ENCODE peak calls at places on chromosomes 11 and 22, in eight cellular contexts. V is tibial nerve, N is pancreas, Q is neural crest cell, P is esophagus squamous epithelium, O is RWPE1, Z is lower leg skin, T is astrocyte of the cerebellum. C is an unnamed sample.

GRCh38 chr11:47854667-47855066 is 6.5 kb upstream of the NUP160 start:
- DNase-seq in Z (no peak), P (no peak), V (no peak), O (no peak), Q (no peak), N (no peak), T (no peak), C (no peak)

GRCh38 chr11:59705281-59705680 is 8.4 kb downstream of the OR10V1 start:
- DNase-seq in N (no peak), Z (no peak), O (no peak), Q (no peak), P (no peak), V (no peak), T (no peak), C (no peak)

GRCh38 chr11:394034-394857 is at the start of gene PKP3:
- DNase-seq in T (no peak), V (no peak), Z (no peak), P (no peak), N (peak; percentile 88), O (peak; percentile 91), Q (no peak), C (peak; percentile 90)

GRCh38 chr11:128690746-128691091 is 3.2 kb upstream of the FLI1 start:
- DNase-seq in Z (peak; percentile 85), V (no peak), P (no peak), N (no peak), O (no peak), Q (no peak), T (no peak), C (peak; percentile 69)

GRCh38 chr22:45413368-45414211 is at the start of the genes RIBC2 and SMC1B:
- DNase-seq in Q (peak; percentile 73), N (peak; percentile 83), O (peak; percentile 53), V (peak; percentile 35), Z (peak; percentile 93), P (no peak), T (peak; percentile 50), C (peak; percentile 93)

GRCh38 chr11:19191530-19192169 is 10.1 kb downstream of the CSRP3 start:
- DNase-seq in P (no peak), T (no peak), N (no peak), Q (no peak), O (no peak), V (no peak), Z (no peak), C (no peak)

GRCh38 chr11:68890490-68891231 is 13.0 kb downstream of the MRPL21 start:
- DNase-seq in Z (peak; percentile 97), O (no peak), P (no peak), T (peak; percentile 74), V (peak; percentile 84), Q (no peak), N (no peak), C (peak; percentile 55)

GRCh38 chr11:118660646-118661424 is 18.6 kb downstream of the TREH start:
- DNase-seq in Z (peak; percentile 84), Q (no peak), T (no peak), P (no peak), O (no peak), N (no peak), V (no peak), C (no peak)

GRCh38 chr22:49229483-49230193 is 598.0 kb downstream of the BRD1 start:
- DNase-seq in V (no peak), O (no peak), T (no peak), Z (no peak), N (no peak), P (no peak), Q (no peak), C (no peak)

GRCh38 chr22:25777870-25778269 is 35.9 kb downstream of the MYO18B start:
- DNase-seq in N (no peak), T (peak; percentile 29), V (no peak), Z (no peak), Q (peak; percentile 14), P (no peak), O (peak; percentile 20), C (no peak)
- TF ChIP-seq CTCF in N (no peak), T (peak; percentile 54), V (no peak), Z (no peak), Q (peak; percentile 42), P (no peak), O (peak; percentile 14), C (peak; percentile 41)

GRCh38 chr11:64285885-64286800 is 495 bp downstream of the GPR137 start:
- DNase-seq in N (peak; percentile 75), P (no peak), Z (no peak), O (no peak), Q (no peak), T (no peak), V (no peak), C (no peak)
- TF ChIP-seq CTCF in N (no peak), P (no peak), Z (no peak), O (no peak), Q (no peak), T (no peak), V (no peak), C (no peak)

GRCh38 chr22:26377170-26377825 is 51.8 kb upstream of the ASPHD2 start:
- DNase-seq in P (no peak), Z (no peak), N (no peak), Q (no peak), O (no peak), T (no peak), V (no peak), C (peak; percentile 60)
- TF ChIP-seq CTCF in P (no peak), Z (no peak), N (no peak), Q (no peak), O (no peak), T (peak; percentile 22), V (no peak), C (peak; percentile 32)

GRCh38 chr22:37273846-37274225 is 8.5 kb upstream of the CYTH4 start:
- DNase-seq in O (no peak), V (no peak), P (no peak), T (no peak), Q (no peak), N (no peak), Z (no peak), C (no peak)

GRCh38 chr22:37275134-37275533 is 7.2 kb upstream of the CYTH4 start:
- DNase-seq in V (no peak), T (no peak), O (no peak), N (no peak), P (no peak), Z (no peak), Q (no peak), C (peak; percentile 37)

GRCh38 chr22:37274380-37274862 is 7.9 kb upstream of the CYTH4 start:
- DNase-seq in N (no peak), P (no peak), O (no peak), Q (no peak), Z (peak; percentile 90), V (no peak), T (no peak), C (no peak)

GRCh38 chr22:37270928-37271650 is 11.2 kb upstream of the CYTH4 start:
- DNase-seq in Q (no peak), Z (no peak), O (no peak), T (no peak), N (no peak), V (no peak), P (no peak), C (peak; percentile 38)

DNA sequence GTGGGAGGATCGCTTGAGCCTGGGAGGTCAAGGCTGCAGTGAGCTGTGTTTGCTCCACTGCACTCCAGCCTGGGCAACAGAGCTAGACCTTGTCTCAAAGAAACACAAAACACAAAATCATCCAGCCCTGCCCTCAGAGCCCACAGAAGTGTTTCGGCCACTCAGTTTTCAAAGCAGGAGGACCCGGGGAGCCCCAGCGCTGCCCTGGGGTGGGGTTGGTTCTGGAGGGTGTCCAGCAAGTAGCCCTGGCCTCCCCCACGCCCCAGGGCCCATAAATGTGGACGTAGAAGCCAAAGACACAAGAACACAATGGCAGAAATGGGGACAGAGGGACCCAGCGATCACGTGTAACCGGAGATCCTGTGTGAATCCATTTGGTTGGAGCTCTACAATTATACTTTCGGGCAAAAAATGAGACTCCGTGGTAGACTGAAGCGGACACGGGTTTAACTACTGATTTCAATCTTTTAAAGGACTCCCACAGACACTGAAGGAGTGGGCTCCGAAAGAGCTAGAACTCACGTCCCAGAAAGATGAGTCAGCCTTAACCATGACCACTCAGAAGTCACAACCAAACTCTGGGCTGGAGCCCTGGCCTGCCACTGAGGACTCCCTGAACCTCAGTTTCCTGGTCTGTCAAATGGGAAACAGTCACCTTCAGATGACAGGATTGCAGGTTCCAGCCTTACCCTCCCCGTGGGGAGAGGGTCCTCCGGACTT is 9.0 kb upstream of the CYTH4 start:
- DNase-seq in Z (no peak), N (no peak), O (no peak), P (no peak), T (peak; percentile 40), Q (no peak), V (no peak), C (no peak)
- TF ChIP-seq CTCF in Z (no peak), N (no peak), O (no peak), P (no peak), T (no peak), Q (no peak), V (no peak), C (no peak)

GRCh38 chr11:13603661-13604060 is 64.8 kb upstream of the FAR1 start:
- DNase-seq in T (no peak), P (no peak), Z (no peak), Q (no peak), O (no peak), V (no peak), N (no peak), C (no peak)

GRCh38 chr11:13606701-13607100 is 61.8 kb upstream of the FAR1 start:
- DNase-seq in Z (no peak), P (no peak), Q (no peak), O (no peak), V (no peak), N (no peak), T (no peak), C (peak; percentile 74)

DNA sequence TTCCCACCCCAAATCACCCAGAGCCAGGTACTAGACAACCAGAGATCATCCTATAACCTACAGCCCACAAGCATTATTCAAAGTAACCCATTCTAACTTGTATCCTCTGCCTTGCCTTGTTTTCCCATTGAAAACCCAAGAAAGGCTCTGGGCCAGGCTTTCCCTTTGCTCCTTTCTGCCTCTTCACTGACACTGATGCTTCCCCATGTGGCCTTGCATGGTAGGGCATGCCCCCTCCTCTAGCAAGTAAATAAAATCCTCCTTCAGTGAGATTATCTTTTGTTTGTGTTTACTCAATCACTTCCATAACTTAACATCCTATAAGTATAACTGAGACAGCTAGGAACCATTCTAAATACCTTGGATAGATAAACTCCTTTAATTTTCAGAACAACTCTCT is 65.6 kb upstream of the FAR1 start:
- DNase-seq in V (no peak), P (no peak), N (no peak), T (no peak), O (no peak), Z (no peak), Q (no peak), C (peak; percentile 59)
- TF ChIP-seq CTCF in V (no peak), P (no peak), N (no peak), T (no peak), O (no peak), Z (no peak), Q (no peak), C (peak; percentile 70)

GRCh38 chr11:90635145-90635544 is 412.3 kb upstream of the CHORDC1 start:
- DNase-seq in N (no peak), Q (no peak), Z (no peak), O (no peak), V (no peak), T (no peak), P (no peak), C (no peak)

GRCh38 chr11:90635886-90636285 is 413.0 kb upstream of the CHORDC1 start:
- DNase-seq in Q (no peak), T (no peak), V (no peak), O (no peak), P (no peak), Z (no peak), N (no peak), C (no peak)

GRCh38 chr11:90639687-90640086 is 416.8 kb upstream of the CHORDC1 start:
- DNase-seq in Z (no peak), V (no peak), P (no peak), N (no peak), Q (no peak), T (peak; percentile 16), O (peak; percentile 13), C (peak; percentile 38)
- TF ChIP-seq CTCF in Z (no peak), V (no peak), P (no peak), N (no peak), Q (peak; percentile 68), T (peak; percentile 55), O (no peak), C (peak; percentile 78)

C was measured in endodermal cell.